ENCODE peak calls at places on chromosomes 7 and 10, in five cellular contexts. J is bronchial epithelial cell, I is lower lobe of right lung, F is neural progenitor cell, X is adrenal gland. Q is an unnamed sample. For H3K36me3, the result is how much of the 10 kb centered on the place peaks cover.

GRCh38 chr10:86749835-86750234 is 6.6 kb upstream of the BMPR1A start:
- DNase-seq in J (no peak), I (no peak), F (no peak), X (no peak), Q (no peak)

GRCh38 chr10:89651916-89652573 is 7.0 kb upstream of the PANK1 start:
- DNase-seq in J (no peak), I (no peak), F (no peak), X (no peak), Q (no peak)

GRCh38 chr10:79027147-79028055 is 41.4 kb upstream of the ZMIZ1 start:
- DNase-seq in J (no peak), I (peak), F (no peak), X (no peak), Q (no peak)

GRCh38 chr10:93873427-93874115 is 20.2 kb upstream of the SLC35G1 start:
- DNase-seq in J (peak), I (no peak), F (no peak), X (no peak), Q (peak)

GRCh38 chr10:114779803-114780609 is 41.6 kb upstream of the FHIP2A start:
- DNase-seq in J (peak), I (no peak), F (peak), X (no peak), Q (peak)

GRCh38 chr10:13942030-13942429 is 355.3 kb downstream of the PRPF18 start:
- DNase-seq in J (no peak), I (no peak), F (no peak), X (no peak), Q (no peak)

GRCh38 chr7:156060925-156061324 is 248.7 kb upstream of the SHH start:
- DNase-seq in J (no peak), I (no peak), F (no peak), X (no peak), Q (no peak)

GRCh38 chr10:52864459-52865106 is 92.0 kb upstream of the MBL2 start:
- DNase-seq in J (peak), I (no peak), F (peak), X (no peak), Q (peak)

GRCh38 chr7:112446431-112446830 is 3.8 kb upstream of the IFRD1 start:
- DNase-seq in J (no peak), I (no peak), F (no peak), X (no peak), Q (no peak)

GRCh38 chr10:127151541-127151940 is 44.9 kb downstream of the INSYN2A start:
- DNase-seq in J (peak), I (no peak), F (no peak), X (no peak), Q (peak)

GRCh38 chr10:69464801-69465401 is 13.6 kb downstream of the TSPAN15 start:
- DNase-seq in J (no peak), I (peak), F (no peak), X (no peak), Q (no peak)

GRCh38 chr10:124956764-124957163 is 14.8 kb downstream of the ZRANB1 start:
- DNase-seq in J (no peak), I (no peak), F (no peak), X (no peak), Q (no peak)

GRCh38 chr10:34467902-34468301 is 347.2 kb downstream of the PARD3 start:
- DNase-seq in J (no peak), I (no peak), F (no peak), X (no peak), Q (no peak)

GRCh38 chr7:974820-975681 is at the start of gene COX19:
- DNase-seq in J (peak), I (peak), F (peak), X (peak), Q (peak)

GRCh38 chr10:77788496-77789010 is 138.0 kb downstream of the DLG5 start:
- DNase-seq in J (no peak), I (no peak), F (no peak), X (no peak), Q (no peak)

GRCh38 chr10:100993986-100994708 is 5.5 kb upstream of the LZTS2 start:
- DNase-seq in J (no peak), I (no peak), F (peak), X (no peak), Q (no peak)

GRCh38 chr10:132630666-132631347 is 93.2 kb downstream of the INPP5A start:
- DNase-seq in J (no peak), I (peak), F (no peak), X (peak), Q (no peak)

GRCh38 chr7:143408686-143409551 is at the start of gene EPHA1:
- DNase-seq in J (peak), I (peak), F (peak), X (no peak), Q (peak)

GRCh38 chr10:6362879-6363278 is 160.1 kb downstream of the PFKFB3 start:
- DNase-seq in J (no peak), I (no peak), F (no peak), X (no peak), Q (no peak)

GRCh38 chr10:58465641-58466040 is 47.0 kb upstream of the BICC1 start:
- DNase-seq in J (peak), I (no peak), F (no peak), X (no peak), Q (no peak)

GRCh38 chr10:69505636-69506318 is 54.5 kb downstream of the TSPAN15 start:
- DNase-seq in J (no peak), I (no peak), F (no peak), X (no peak), Q (no peak)

GRCh38 chr7:12570529-12571461 is at the start of gene SCIN:
- DNase-seq in J (no peak), I (peak), F (peak), X (no peak), Q (no peak)

GRCh38 chr7:142772051-142772450 is 1.3 kb downstream of the PRSS2 start:
- DNase-seq in J (no peak), I (no peak), F (no peak), X (no peak), Q (no peak)

GRCh38 chr10:21675157-21675796 is 141.2 kb downstream of the MLLT10 start:
- DNase-seq in J (peak), I (no peak), F (peak), X (no peak), Q (peak)

GRCh38 chr7:121020652-121021051 is 32.1 kb downstream of the CPED1 start:
- DNase-seq in J (peak), I (no peak), F (no peak), X (no peak), Q (peak)

GRCh38 chr10:127797339-127797738 is 60.4 kb downstream of the FOXI2 start:
- DNase-seq in J (peak), I (no peak), F (no peak), X (no peak), Q (no peak)

GRCh38 chr7:7562736-7563135 is 3.9 kb upstream of the MIOS start:
- DNase-seq in J (no peak), I (no peak), F (no peak), X (no peak), Q (no peak)

GRCh38 chr10:28381465-28381864 is 78.6 kb upstream of the MPP7 start:
- DNase-seq in J (peak), I (no peak), F (no peak), X (no peak), Q (no peak)

GRCh38 chr7:18179058-18179457 is 151.4 kb upstream of the PRPS1L1 start:
- DNase-seq in J (peak), I (no peak), F (no peak), X (no peak), Q (no peak)

GRCh38 chr7:148962823-148963582 is 65.3 kb downstream of the PDIA4 start:
- DNase-seq in J (peak), I (peak), F (peak), X (peak), Q (peak)

GRCh38 chr10:100347568-100348195 is 649 bp downstream of the SCD start:
- DNase-seq in J (no peak), I (no peak), F (peak), X (no peak), Q (peak)

GRCh38 chr10:103441206-103441605 is 11.0 kb downstream of the CALHM2 start:
- DNase-seq in J (no peak), I (no peak), F (no peak), X (no peak), Q (no peak)
- H3K36me3 ChIP-seq in J (under half), I (half or more), F (under half), X (under half), Q (under half)

GRCh38 chr7:2864204-2864985 is 20.3 kb upstream of the GNA12 start:
- DNase-seq in J (peak), I (no peak), F (no peak), X (no peak), Q (peak)
- H3K4me3 ChIP-seq in J (no peak), I (no peak), F (no peak), X (no peak), Q (no peak)

GRCh38 chr10:12088919-12089318 is 20.2 kb downstream of the DHTKD1 start:
- DNase-seq in J (no peak), I (no peak), F (no peak), X (no peak), Q (no peak)
- H3K36me3 ChIP-seq in J (under half), I (half or more), F (under half), X (under half), Q (under half)

DNA sequence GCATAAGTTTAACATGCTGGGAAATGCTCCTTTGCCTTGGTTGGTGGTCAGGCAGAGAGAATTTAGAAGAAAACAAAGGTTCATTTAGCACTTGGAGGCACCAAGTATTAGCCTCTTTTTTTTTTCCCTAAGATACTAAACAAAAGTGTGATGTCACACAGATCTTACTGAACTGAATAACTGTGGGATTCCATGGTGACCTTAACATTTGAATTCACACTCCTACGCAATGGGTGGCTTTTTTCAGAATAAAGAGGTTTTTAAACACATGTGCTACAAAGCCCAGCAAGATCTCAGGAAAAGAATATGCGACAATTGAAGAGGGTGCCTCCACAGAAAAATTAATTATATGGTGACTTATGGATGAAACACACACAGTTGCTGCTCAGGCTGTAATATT is 133.4 kb upstream of the ABCB5 start:
- DNase-seq in J (no peak), I (no peak), F (no peak), X (no peak), Q (no peak)
- H3K4me3 ChIP-seq in J (no peak), I (no peak), F (no peak), X (no peak), Q (no peak)

GRCh38 chr7:55486991-55487390 is 85.3 kb downstream of the VOPP1 start:
- DNase-seq in J (no peak), I (no peak), F (no peak), X (no peak), Q (no peak)

GRCh38 chr7:55489552-55489951 is 82.8 kb downstream of the VOPP1 start:
- DNase-seq in J (no peak), I (no peak), F (no peak), X (no peak), Q (no peak)

GRCh38 chr7:55490099-55490498 is 82.2 kb downstream of the VOPP1 start:
- DNase-seq in J (no peak), I (no peak), F (no peak), X (no peak), Q (no peak)

GRCh38 chr7:55488804-55489340 is 83.4 kb downstream of the VOPP1 start:
- DNase-seq in J (no peak), I (no peak), F (no peak), X (no peak), Q (no peak)

DNA sequence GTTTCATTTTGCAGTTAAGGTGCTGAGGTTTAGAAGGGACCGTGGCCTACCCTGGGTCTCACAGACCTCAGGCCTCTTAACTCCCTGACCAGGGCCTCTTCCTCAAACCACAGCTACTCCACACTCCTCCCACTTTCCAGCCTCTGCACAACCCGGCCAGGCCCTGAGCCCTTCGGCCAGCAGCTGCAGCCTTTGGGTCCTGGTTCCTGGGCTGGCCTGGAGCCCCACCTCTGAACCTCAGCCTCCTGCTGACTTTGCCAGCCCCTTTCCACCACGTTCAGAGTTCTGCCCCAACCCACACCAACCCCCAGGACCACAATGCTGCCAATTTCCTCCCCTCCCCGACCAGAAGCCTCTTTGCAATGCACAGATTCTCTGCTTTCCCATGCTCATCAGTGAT is 84.1 kb downstream of the VOPP1 start:
- DNase-seq in J (no peak), I (no peak), F (no peak), X (no peak), Q (no peak)
- H3K36me3 ChIP-seq in J (under half), I (under half), F (under half), X (under half), Q (under half)

GRCh38 chr10:118407742-118408141 is 65.6 kb upstream of the FAM204A start:
- DNase-seq in J (no peak), I (no peak), F (no peak), X (no peak), Q (peak)

GRCh38 chr10:118405933-118406332 is 63.8 kb upstream of the FAM204A start:
- DNase-seq in J (no peak), I (no peak), F (no peak), X (no peak), Q (peak)

GRCh38 chr10:118409295-118409694 is 67.2 kb upstream of the FAM204A start:
- DNase-seq in J (peak), I (no peak), F (no peak), X (no peak), Q (peak)

GRCh38 chr10:118407026-118407425 is 64.9 kb upstream of the FAM204A start:
- DNase-seq in J (no peak), I (no peak), F (no peak), X (no peak), Q (no peak)

DNA sequence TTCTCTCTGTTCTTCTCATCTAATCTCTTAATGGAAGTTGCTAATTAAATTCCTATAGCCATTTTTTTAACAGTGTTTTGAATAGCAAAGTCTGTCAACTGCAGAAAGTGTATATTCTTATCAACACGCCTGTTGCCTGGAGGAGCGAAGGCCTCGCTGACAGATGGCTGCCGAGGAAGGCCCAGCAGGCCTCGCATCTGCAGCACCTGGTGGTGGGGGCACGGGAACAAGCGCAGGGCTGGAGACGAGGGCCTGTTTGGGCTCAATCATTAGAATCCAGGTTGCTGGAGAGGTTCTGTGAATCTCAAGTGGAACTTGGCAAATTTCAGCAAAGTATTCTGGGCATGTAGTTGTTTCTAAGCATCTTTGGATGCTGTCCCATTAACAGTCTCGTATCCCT is 66.0 kb upstream of the FAM204A start:
- DNase-seq in J (no peak), I (no peak), F (no peak), X (no peak), Q (no peak)
- H3K4me3 ChIP-seq in J (no peak), I (no peak), F (no peak), X (no peak), Q (no peak)

Q was measured in mammary epithelial cell.